ENCODE peak calls at places on chromosomes 16 and 17, in seven cellular contexts. Z, T, X, G, C, E and J are unnamed samples.

GRCh38 chr17:79927136-79927661 is 88.0 kb upstream of the CBX4 start:
- DNase-seq in Z (no peak), T (no peak), X (no peak), G (no peak), C (no peak), E (no peak), J (no peak)

GRCh38 chr17:79951361-79952264 is 84.1 kb downstream of the TBC1D16 start:
- DNase-seq in Z (no peak), T (no peak), X (no peak), G (no peak), C (peak; percentile 53), E (no peak), J (peak; percentile 73)

GRCh38 chr17:700504-701094 is 14.0 kb downstream of the VPS53 start:
- DNase-seq in Z (no peak), T (no peak), X (no peak), G (no peak), C (no peak), E (no peak), J (no peak)

GRCh38 chr17:83081561-83082201 is 2.3 kb downstream of the METRNL start:
- DNase-seq in Z (no peak), T (no peak), X (no peak), G (peak; percentile 75), C (no peak), E (no peak), J (no peak)

GRCh38 chr17:4477286-4477791 is 21.3 kb upstream of the SPNS2 start:
- DNase-seq in Z (peak; percentile 83), T (no peak), X (no peak), G (no peak), C (no peak), E (no peak), J (no peak)

GRCh38 chr16:88373927-88374492 is 8.7 kb upstream of the ZNF469 start:
- DNase-seq in Z (no peak), T (no peak), X (no peak), G (no peak), C (peak; percentile 27), E (no peak), J (no peak)

GRCh38 chr16:23929237-23929636 is 93.5 kb downstream of the PRKCB start:
- DNase-seq in Z (no peak), T (no peak), X (no peak), G (no peak), C (no peak), E (no peak), J (no peak)

GRCh38 chr17:57665128-57665527 is 80.0 kb downstream of the CCDC182 start:
- DNase-seq in Z (no peak), T (no peak), X (no peak), G (no peak), C (peak; percentile 23), E (no peak), J (peak; percentile 42)

GRCh38 chr16:50235581-50235980 is 30.8 kb upstream of the ADCY7 start:
- DNase-seq in Z (peak; percentile 41), T (no peak), X (no peak), G (no peak), C (no peak), E (no peak), J (no peak)

GRCh38 chr16:66623755-66624154 is 19.3 kb downstream of the CMTM3 start:
- DNase-seq in Z (no peak), T (no peak), X (no peak), G (no peak), C (no peak), E (no peak), J (no peak)

GRCh38 chr16:386641-387156 is 4.9 kb upstream of the PGAP6 start:
- DNase-seq in Z (no peak), T (no peak), X (no peak), G (no peak), C (no peak), E (peak; percentile 73), J (no peak)

GRCh38 chr17:9860851-9861250 is 35.1 kb downstream of the GLP2R start:
- DNase-seq in Z (no peak), T (no peak), X (no peak), G (no peak), C (no peak), E (no peak), J (no peak)

GRCh38 chr17:34895388-34895787 is 65.9 kb downstream of the CCT6B start:
- DNase-seq in Z (no peak), T (no peak), X (peak; percentile 15), G (no peak), C (no peak), E (no peak), J (no peak)

GRCh38 chr16:49706620-49707355 is 149.1 kb downstream of the ZNF423 start:
- DNase-seq in Z (no peak), T (no peak), X (no peak), G (no peak), C (no peak), E (no peak), J (no peak)

GRCh38 chr17:15469260-15469659 is 1.8 kb upstream of the CDRT4 start:
- DNase-seq in Z (no peak), T (no peak), X (no peak), G (no peak), C (no peak), E (no peak), J (no peak)

GRCh38 chr17:37813753-37814152 is 68.9 kb upstream of the HNF1B start:
- DNase-seq in Z (no peak), T (no peak), X (no peak), G (no peak), C (no peak), E (no peak), J (no peak)

GRCh38 chr16:86667035-86667434 is 88.7 kb downstream of the FOXL1 start:
- DNase-seq in Z (no peak), T (no peak), X (no peak), G (no peak), C (no peak), E (no peak), J (no peak)

GRCh38 chr16:15911198-15911597 is 22.8 kb upstream of the CEP20 start:
- DNase-seq in Z (no peak), T (no peak), X (no peak), G (no peak), C (no peak), E (no peak), J (no peak)

GRCh38 chr16:56743840-56744239 is 13.9 kb downstream of the NUP93 start:
- DNase-seq in Z (no peak), T (no peak), X (no peak), G (no peak), C (no peak), E (no peak), J (no peak)

GRCh38 chr17:4270746-4271145 is 7.0 kb upstream of the ANKFY1 start:
- DNase-seq in Z (no peak), T (no peak), X (no peak), G (no peak), C (no peak), E (no peak), J (no peak)

DNA sequence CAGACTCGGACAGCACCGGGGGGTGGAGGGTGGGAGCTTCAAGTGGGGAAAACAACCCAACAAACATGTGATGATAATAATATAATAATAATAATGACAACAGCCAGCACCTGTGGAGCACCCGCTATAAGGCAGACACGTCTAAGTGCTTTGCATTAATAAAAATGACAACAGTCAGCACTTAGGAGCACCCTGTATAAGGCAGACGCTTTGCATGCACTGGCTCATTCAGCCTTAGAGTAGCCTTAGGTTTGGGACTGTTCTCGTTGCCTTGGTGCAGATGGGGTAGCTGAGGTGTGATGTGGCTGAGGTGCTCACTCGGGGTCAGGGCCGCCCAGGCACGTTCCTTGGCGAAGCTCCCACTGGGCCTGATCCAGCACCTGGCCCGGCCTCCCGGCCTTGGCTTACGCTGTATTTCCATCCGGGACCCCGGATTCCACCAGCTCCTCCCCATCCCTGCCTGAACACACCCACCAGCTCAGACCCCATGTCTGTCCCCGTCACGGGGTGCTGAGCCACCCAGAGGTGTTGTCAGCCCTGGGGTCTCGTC is 144.0 kb upstream of the CIBAR2 start:
- DNase-seq in Z (no peak), T (no peak), X (no peak), G (no peak), C (no peak), E (no peak), J (no peak)
- TF ChIP-seq CTCF in Z (no peak), T (no peak), X (no peak), G (no peak), C (no peak), E (no peak), J (no peak)

DNA sequence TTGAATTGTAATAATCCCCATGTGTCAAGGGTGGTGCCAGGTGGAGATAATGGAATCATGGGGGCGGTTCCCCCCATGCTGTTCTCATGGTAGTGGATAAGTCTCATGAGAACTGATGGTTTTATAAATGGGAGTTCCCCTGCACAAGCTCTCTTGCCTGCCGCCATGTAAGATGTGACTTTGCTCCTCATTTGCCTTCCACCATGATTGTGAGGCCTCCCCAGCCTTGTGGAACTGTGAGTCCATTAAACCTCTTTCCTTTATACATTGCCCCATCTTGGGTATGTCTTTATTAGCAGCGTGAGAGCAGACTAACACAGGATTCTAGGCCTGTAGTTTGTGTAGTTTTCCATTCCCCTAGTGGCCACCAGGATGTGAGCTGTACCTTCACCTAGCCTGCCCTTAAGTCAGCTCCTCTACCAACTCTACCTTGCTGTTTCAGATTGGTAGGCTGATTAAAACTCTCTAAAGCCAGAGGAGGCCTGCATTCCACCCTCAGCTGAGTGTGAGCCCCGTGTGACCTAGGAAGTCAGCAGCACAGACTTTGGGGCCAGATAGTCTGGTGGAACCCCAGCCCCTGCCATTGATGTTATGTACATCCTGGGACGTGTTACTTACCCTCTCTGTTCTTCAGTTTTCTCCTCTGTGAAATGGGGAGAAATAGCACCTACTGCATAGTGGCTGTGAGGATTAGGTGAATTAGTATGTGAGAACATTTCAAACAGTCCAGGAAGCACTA is 252.4 kb upstream of the CACNG5 start:
- DNase-seq in Z (no peak), T (no peak), X (no peak), G (no peak), C (no peak), E (no peak), J (no peak)
- TF ChIP-seq CTCF in Z (no peak), T (no peak), X (no peak), G (no peak), C (no peak), E (no peak), J (peak; percentile 32)

DNA sequence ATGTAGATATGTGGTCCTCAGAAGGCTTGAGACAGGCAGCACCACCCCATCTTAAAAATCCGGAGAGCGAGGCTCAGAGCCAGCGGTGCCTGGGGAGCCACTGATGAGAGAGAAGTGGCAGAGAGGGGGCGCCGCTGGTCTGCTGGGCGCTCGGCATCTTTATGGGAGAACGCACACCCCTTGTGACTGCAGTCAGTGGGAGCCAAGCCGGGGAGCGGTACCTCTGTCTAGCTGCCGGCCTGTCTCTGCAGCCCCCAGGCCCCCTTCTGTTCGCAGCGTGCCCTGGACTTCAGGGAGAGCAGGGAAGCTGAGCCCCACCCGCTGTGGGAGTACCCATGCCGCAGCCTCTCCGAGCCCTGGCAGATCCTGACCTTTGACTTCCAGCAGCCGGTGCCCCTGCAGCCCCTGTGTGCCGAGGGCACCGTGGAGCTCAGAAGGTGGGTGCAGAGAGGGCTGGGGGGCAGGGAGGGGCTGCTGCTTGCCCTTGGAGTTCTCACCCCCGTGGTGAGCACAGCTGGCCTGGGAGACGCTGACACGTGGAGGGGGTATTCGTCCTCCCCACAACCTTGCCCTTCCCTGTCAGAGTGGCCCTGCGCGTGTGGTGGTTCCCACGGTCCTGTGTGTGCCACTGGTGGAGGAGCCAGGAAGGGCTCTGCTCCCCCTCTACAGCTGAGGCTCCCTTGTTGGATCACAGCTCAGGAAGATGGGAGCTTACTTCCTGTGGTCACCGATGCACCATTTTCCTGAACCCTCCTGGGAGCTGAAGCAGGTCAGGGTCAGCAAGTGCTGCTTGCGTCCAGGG is 44.8 kb downstream of the PRMT7 start:
- DNase-seq in Z (no peak), T (no peak), X (no peak), G (no peak), C (no peak), E (no peak), J (no peak)
- TF ChIP-seq CTCF in Z (no peak), T (peak; percentile 9), X (peak; percentile 11), G (no peak), C (no peak), E (no peak), J (no peak)

GRCh38 chr16:22186517-22186916 is 19.6 kb upstream of the EEF2K start:
- DNase-seq in Z (no peak), T (no peak), X (no peak), G (no peak), C (no peak), E (no peak), J (no peak)
- TF ChIP-seq CTCF in Z (no peak), T (peak; percentile 73), X (peak; percentile 43), G (no peak), C (no peak), E (no peak), J (peak; percentile 42)